ENCODE peak calls at places on chromosomes 12 and 14, in nine cellular contexts. V is G401, K is Kasumi-1, O is islet precursor cell, T is HCEC 1CT, B is T-helper 9 cell, R is NCI-H1417 treated with DMSO at 0.1 percent for 48 hours, F is HT1080, A is body of pancreas. P is an unnamed sample.

GRCh38 chr12:94718114-94718513 is 67.8 kb upstream of the TMCC3 start:
- DNase-seq in T (peak), K (no peak), B (no peak), O (no peak), V (no peak), R (no peak), A (no peak), F (peak), P (no peak)

GRCh38 chr12:100413006-100413405 is 56.1 kb downstream of the SLC17A8 start:
- DNase-seq in B (no peak), A (no peak), O (no peak), F (no peak), K (no peak), V (no peak), R (no peak), T (no peak), P (no peak)

GRCh38 chr12:107570721-107571120 is 114.9 kb upstream of the PWP1 start:
- DNase-seq in K (no peak), V (no peak), R (no peak), B (no peak), F (peak), O (no peak), T (no peak), A (no peak), P (no peak)

GRCh38 chr12:42961395-42961794 is 371.8 kb upstream of the PRICKLE1 start:
- DNase-seq in F (peak), A (no peak), O (peak), K (no peak), R (no peak), T (peak), B (no peak), V (no peak), P (no peak)

GRCh38 chr14:94028450-94028826 is 2.3 kb downstream of the OTUB2 start:
- DNase-seq in K (peak), R (no peak), T (peak), F (peak), A (no peak), V (no peak), O (peak), B (no peak), P (no peak)

GRCh38 chr14:71948101-71948500 is 15.9 kb downstream of the RGS6 start:
- DNase-seq in F (no peak), V (no peak), T (no peak), A (no peak), K (no peak), R (no peak), B (no peak), O (no peak), P (peak)

GRCh38 chr12:124278389-124279101 is 16.3 kb upstream of the RFLNA start:
- DNase-seq in A (no peak), B (no peak), T (no peak), R (no peak), O (peak), V (no peak), F (no peak), K (no peak), P (no peak)

GRCh38 chr14:93008381-93008780 is 85.4 kb downstream of the CHGA start:
- DNase-seq in T (no peak), V (no peak), B (no peak), O (no peak), F (peak), R (no peak), A (no peak), K (no peak), P (no peak)

GRCh38 chr14:94481468-94482131 is 5.6 kb upstream of the SERPINA9 start:
- DNase-seq in V (no peak), F (peak), R (no peak), B (no peak), A (no peak), T (no peak), O (no peak), K (no peak), P (no peak)

GRCh38 chr12:57581802-57582201 is 9.2 kb upstream of the PIP4K2C start:
- DNase-seq in F (no peak), B (no peak), V (no peak), R (no peak), T (no peak), A (no peak), K (no peak), O (no peak), P (no peak)

GRCh38 chr12:87413784-87414183 is 615.4 kb downstream of the C12orf50 start:
- DNase-seq in A (no peak), K (no peak), V (no peak), B (no peak), O (no peak), T (peak), F (no peak), R (no peak), P (no peak)

GRCh38 chr14:91835197-91835919 is 32.0 kb downstream of the TC2N start:
- DNase-seq in K (no peak), O (no peak), V (no peak), R (no peak), T (no peak), F (no peak), A (no peak), B (peak), P (no peak)

GRCh38 chr12:55057466-55057865 is 37.7 kb downstream of the NEUROD4 start:
- DNase-seq in T (no peak), O (no peak), V (peak), F (peak), R (no peak), K (no peak), A (no peak), B (no peak), P (no peak)

GRCh38 chr12:18165422-18165871 is 75.5 kb upstream of the RERGL start:
- DNase-seq in V (no peak), O (no peak), B (no peak), F (peak), T (peak), K (no peak), R (peak), A (no peak), P (peak)

GRCh38 chr14:97827746-97828145 is 1030.6 kb downstream of the VRK1 start:
- DNase-seq in B (no peak), F (peak), T (no peak), K (no peak), A (no peak), O (no peak), V (no peak), R (no peak), P (no peak)

GRCh38 chr12:60805340-60805739 is 1209.5 kb downstream of the SLC16A7 start:
- DNase-seq in V (no peak), B (no peak), K (no peak), A (no peak), O (no peak), F (no peak), R (no peak), T (no peak), P (no peak)

GRCh38 chr14:93745603-93746273 is 42.5 kb downstream of the PRIMA1 start:
- DNase-seq in F (no peak), O (no peak), T (no peak), V (no peak), B (no peak), A (no peak), K (no peak), R (no peak), P (no peak)

GRCh38 chr12:121872546-121873223 is 14.0 kb upstream of the HPD start:
- DNase-seq in B (no peak), O (peak), R (no peak), T (peak), F (peak), V (peak), K (no peak), A (no peak), P (no peak)

GRCh38 chr12:30968211-30968610 is 41.7 kb downstream of the TSPAN11 start:
- DNase-seq in T (no peak), V (peak), R (no peak), B (no peak), O (no peak), K (no peak), F (no peak), A (no peak), P (no peak)

GRCh38 chr12:79678306-79678705 is 12.5 kb downstream of the PAWR start:
- DNase-seq in F (no peak), K (no peak), O (no peak), V (no peak), R (no peak), T (no peak), B (no peak), A (no peak), P (no peak)

GRCh38 chr14:21840765-21841164 is 167.1 kb upstream of the OR4E1 start:
- DNase-seq in F (peak), B (no peak), R (no peak), A (no peak), V (no peak), T (peak), K (peak), O (no peak), P (no peak)

GRCh38 chr12:131442337-131442918 is 268.5 kb upstream of the SFSWAP start:
- DNase-seq in R (no peak), K (no peak), A (no peak), B (no peak), V (no peak), F (no peak), O (peak), T (no peak), P (no peak)

GRCh38 chr14:57982802-57983201 is 116.9 kb upstream of the SLC35F4 start:
- DNase-seq in T (no peak), V (no peak), B (no peak), O (no peak), F (no peak), A (peak), K (no peak), R (peak), P (no peak)

GRCh38 chr12:49098035-49098451 is 3.4 kb upstream of the DHH start:
- DNase-seq in F (peak), B (peak), A (peak), T (peak), V (peak), R (no peak), K (peak), O (peak), P (peak)

GRCh38 chr14:73295198-73295796 is 58.0 kb downstream of the PAPLN start:
- DNase-seq in O (no peak), R (peak), A (no peak), K (peak), F (peak), V (peak), B (no peak), T (peak), P (peak)

GRCh38 chr12:62930546-62931425 is 4.2 kb downstream of the PPM1H start:
- DNase-seq in B (no peak), O (peak), R (no peak), A (no peak), K (no peak), V (peak), T (no peak), F (no peak), P (no peak)

GRCh38 chr14:29865299-29865698 is 62.3 kb downstream of the PRKD1 start:
- DNase-seq in O (no peak), R (no peak), B (no peak), A (no peak), T (no peak), V (no peak), K (no peak), F (peak), P (no peak)

GRCh38 chr12:6863586-6864321 is 3.6 kb upstream of the TPI1 start:
- DNase-seq in K (no peak), F (no peak), B (no peak), A (no peak), R (no peak), T (no peak), O (peak), V (no peak), P (no peak)

GRCh38 chr14:58488550-58488949 is 61.0 kb downstream of the KIAA0586 start:
- DNase-seq in O (no peak), A (no peak), R (no peak), V (no peak), K (peak), B (no peak), F (peak), T (peak), P (peak)

GRCh38 chr12:112023759-112024396 is 10.7 kb downstream of the ERP29 start:
- DNase-seq in T (no peak), A (no peak), O (peak), B (no peak), V (no peak), F (no peak), R (no peak), K (no peak), P (no peak)

GRCh38 chr12:111393700-111394275 is 11.9 kb upstream of the SH2B3 start:
- DNase-seq in K (peak), V (no peak), T (no peak), O (peak), A (no peak), F (no peak), B (no peak), R (no peak), P (peak)

GRCh38 chr14:98136019-98136418 is 1136.0 kb downstream of the BCL11B start:
- DNase-seq in F (no peak), O (no peak), R (no peak), A (no peak), K (no peak), T (no peak), B (no peak), V (no peak), P (no peak)

P was measured in MV-4-11.